ENCODE peak calls at places on chromosomes 6 and 20, in nine cellular contexts. L is transverse colon, A is spleen, Y is stomach, P is adrenal gland, J is body of pancreas, X is right lobe of liver, W is IMR-90, R is Peyer's patch. V is an unnamed sample.

GRCh38 chr20:45288376-45288775 is 18.3 kb upstream of the RBPJL start:
- DNase-seq in L (no peak), A (no peak), Y (no peak), P (peak; percentile 31), J (no peak), X (no peak), W (no peak), R (no peak), V (no peak)

GRCh38 chr20:37501940-37502339 is 19.1 kb upstream of the NNAT start:
- DNase-seq in L (no peak), A (no peak), Y (no peak), P (peak; percentile 49), J (no peak), X (no peak), W (no peak), R (no peak), V (no peak)

GRCh38 chr6:158819213-158819976 is at the start of gene EZR:
- DNase-seq in L (peak; percentile 90), A (peak; percentile 96), Y (peak; percentile 86), P (peak; percentile 80), J (peak; percentile 90), X (peak; percentile 88), W (peak; percentile 57), R (peak; percentile 91), V (peak; percentile 89)

GRCh38 chr6:127582777-127583462 is 5.9 kb downstream of the C6orf58 start:
- DNase-seq in L (no peak), A (no peak), Y (no peak), P (no peak), J (no peak), X (no peak), W (peak; percentile 89), R (no peak), V (no peak)

GRCh38 chr6:113120214-113120576 is 737.0 kb upstream of the MARCKS start:
- DNase-seq in L (no peak), A (no peak), Y (no peak), P (no peak), J (no peak), X (no peak), W (peak; percentile 96), R (no peak), V (no peak)

GRCh38 chr6:44558315-44559227 is 171.1 kb downstream of the CDC5L start:
- DNase-seq in L (no peak), A (no peak), Y (no peak), P (no peak), J (no peak), X (no peak), W (no peak), R (no peak), V (no peak)

GRCh38 chr6:72111611-72112010 is 225.3 kb downstream of the RIMS1 start:
- DNase-seq in L (no peak), A (no peak), Y (no peak), P (no peak), J (no peak), X (no peak), W (no peak), R (no peak), V (no peak)

GRCh38 chr6:34696189-34696738 is 303 bp downstream of the ILRUN start:
- DNase-seq in L (peak; percentile 51), A (no peak), Y (peak; percentile 48), P (peak; percentile 77), J (peak; percentile 61), X (peak; percentile 79), W (peak; percentile 21), R (no peak), V (peak; percentile 51)

GRCh38 chr6:131250121-131250520 is 114.9 kb downstream of the AKAP7 start:
- DNase-seq in L (peak; percentile 78), A (peak; percentile 84), Y (peak; percentile 58), P (peak; percentile 80), J (peak; percentile 69), X (peak; percentile 70), W (peak; percentile 48), R (peak; percentile 35), V (peak; percentile 44)

GRCh38 chr6:82364087-82365010 is 732 bp downstream of the TPBG start:
- DNase-seq in L (peak; percentile 46), A (peak; percentile 76), Y (peak; percentile 49), P (no peak), J (peak; percentile 65), X (peak; percentile 52), W (peak; percentile 60), R (no peak), V (peak; percentile 29)

GRCh38 chr6:79280756-79281155 is 46.3 kb upstream of the HMGN3 start:
- DNase-seq in L (no peak), A (no peak), Y (no peak), P (no peak), J (no peak), X (no peak), W (no peak), R (no peak), V (no peak)

GRCh38 chr20:21389368-21389767 is 8.0 kb downstream of the NKX2-4 start:
- DNase-seq in L (no peak), A (no peak), Y (no peak), P (no peak), J (no peak), X (no peak), W (peak; percentile 37), R (no peak), V (no peak)

GRCh38 chr6:28399370-28400121 is at the start of gene ZSCAN12:
- DNase-seq in L (peak; percentile 85), A (peak; percentile 95), Y (peak; percentile 78), P (peak; percentile 89), J (peak; percentile 84), X (peak; percentile 83), W (peak; percentile 89), R (peak; percentile 81), V (peak; percentile 82)
- TF ChIP-seq POLR2A in L (no peak), A (no peak), Y (no peak), P (peak; percentile 45), J (peak; percentile 28), X (peak; percentile 22), W (peak; percentile 76), R (no peak), V (no peak)

GRCh38 chr20:62975251-62975770 is 22.8 kb downstream of the SLC17A9 start:
- DNase-seq in L (no peak), A (no peak), Y (no peak), P (no peak), J (no peak), X (no peak), W (no peak), R (no peak), V (no peak)
- H3K27me3 ChIP-seq in L (peaks cover 89% of the 10 kb centered on the region), A (peaks cover 90% of the 10 kb centered on the region), Y (peaks cover 19% of the 10 kb centered on the region), P (peaks cover 69% of the 10 kb centered on the region), J (no peaks in the 10 kb centered on the region), X (peaks cover 16% of the 10 kb centered on the region), W (peaks cover 75% of the 10 kb centered on the region), R (peaks cover 18% of the 10 kb centered on the region), V (no peaks in the 10 kb centered on the region)

DNA sequence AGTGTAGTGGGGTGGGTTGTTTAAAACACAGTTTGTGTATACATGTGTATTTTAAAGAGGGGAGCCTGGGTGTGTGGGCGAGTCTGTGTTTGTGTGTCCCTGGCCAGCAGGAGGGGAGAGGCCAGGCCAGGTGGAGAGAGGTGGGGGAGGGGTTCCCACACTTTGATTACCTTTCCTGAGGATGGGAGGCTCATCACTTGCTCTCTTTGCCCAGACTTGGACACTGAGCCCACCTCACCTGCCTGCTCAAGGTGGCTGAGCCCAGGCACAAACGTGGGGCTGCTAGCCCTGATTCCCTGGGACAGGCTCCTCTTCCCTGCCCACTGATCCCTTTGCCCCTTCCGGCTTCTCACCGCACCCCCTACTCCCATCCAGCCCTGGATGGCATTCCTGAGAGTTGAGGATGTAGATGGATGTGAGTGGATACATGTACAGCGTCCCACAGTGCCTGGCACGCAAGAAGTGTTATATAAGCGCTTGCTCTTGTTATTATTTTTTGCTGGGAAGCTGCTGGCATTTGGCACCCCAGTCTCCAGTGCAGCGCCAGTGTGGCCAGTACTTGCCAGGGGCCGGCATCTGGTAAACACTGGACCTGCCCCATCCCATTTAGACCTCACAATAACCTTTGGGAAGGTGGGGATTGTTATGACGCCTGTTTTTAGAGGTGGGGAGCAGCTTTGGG is 2.7 kb downstream of the CEBPB start:
- DNase-seq in L (no peak), A (no peak), Y (no peak), P (peak; percentile 76), J (peak; percentile 59), X (peak; percentile 72), W (peak; percentile 73), R (no peak), V (no peak)
- TF ChIP-seq POLR2A in L (no peak), A (no peak), Y (no peak), P (peak; percentile 18), J (peak; percentile 1), X (peak; percentile 33), W (peak; percentile 69), R (no peak), V (no peak)

DNA sequence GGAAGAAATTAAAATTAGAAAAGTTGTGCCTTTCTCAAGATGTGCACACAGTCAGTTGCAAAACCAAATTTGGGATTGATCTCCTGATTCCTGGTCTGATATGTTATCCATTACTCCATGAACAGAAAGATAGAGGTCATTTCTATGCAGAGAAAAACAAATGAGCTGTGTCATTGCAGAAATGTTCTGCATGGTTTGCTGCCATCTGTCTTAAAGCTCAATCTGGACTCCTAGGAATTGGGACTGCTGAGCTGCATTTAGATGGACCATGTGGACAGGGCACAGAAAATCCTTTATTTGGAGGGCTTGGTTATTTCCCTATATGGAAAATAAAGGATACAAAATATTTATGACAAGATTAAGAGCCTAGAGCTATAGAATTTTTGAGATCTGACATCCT is 91.2 kb downstream of the ADGRB3 start:
- DNase-seq in L (no peak), A (no peak), Y (no peak), P (no peak), J (no peak), X (no peak), W (no peak), R (no peak), V (no peak)
- H3K27me3 ChIP-seq in L (no peaks in the 10 kb centered on the region), A (no peaks in the 10 kb centered on the region), Y (no peaks in the 10 kb centered on the region), P (no peaks in the 10 kb centered on the region), J (no peaks in the 10 kb centered on the region), X (no peaks in the 10 kb centered on the region), W (no peaks in the 10 kb centered on the region), R (no peaks in the 10 kb centered on the region), V (no peaks in the 10 kb centered on the region)

GRCh38 chr6:28922841-28923317 is 906 bp downstream of the TRIM27 start:
- DNase-seq in L (peak; percentile 52), A (no peak), Y (peak; percentile 38), P (peak; percentile 70), J (peak; percentile 47), X (no peak), W (peak; percentile 31), R (peak; percentile 39), V (peak; percentile 47)
- TF ChIP-seq POLR2A in L (no peak), A (no peak), Y (no peak), P (no peak), J (no peak), X (no peak), W (no peak), R (peak; percentile 9), V (no peak)

DNA sequence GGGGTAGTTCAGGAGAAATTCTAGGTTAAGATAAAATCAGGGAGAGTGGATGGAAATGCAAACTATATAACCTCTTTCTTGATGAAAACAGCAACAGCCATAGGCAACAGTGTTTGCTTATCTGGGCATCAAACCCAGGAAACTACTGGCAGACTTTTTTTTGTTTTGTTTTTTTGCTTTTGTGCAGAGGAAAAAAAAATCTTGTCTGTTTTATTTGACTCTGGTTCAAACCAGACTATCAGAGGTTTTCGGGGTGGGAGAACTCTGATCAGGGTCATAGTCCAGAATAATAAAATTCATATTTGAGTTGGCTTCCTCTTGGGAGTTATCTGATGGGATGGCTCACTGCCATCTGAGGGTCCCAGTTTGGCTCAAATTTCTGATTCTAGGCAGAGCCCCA is 88.8 kb upstream of the ZNFX1 start:
- DNase-seq in L (no peak), A (no peak), Y (no peak), P (no peak), J (no peak), X (no peak), W (no peak), R (no peak), V (no peak)
- H3K27me3 ChIP-seq in L (no peaks in the 10 kb centered on the region), A (peaks cover 6% of the 10 kb centered on the region), Y (no peaks in the 10 kb centered on the region), P (no peaks in the 10 kb centered on the region), J (no peaks in the 10 kb centered on the region), X (no peaks in the 10 kb centered on the region), W (peaks cover 61% of the 10 kb centered on the region), R (no peaks in the 10 kb centered on the region), V (no peaks in the 10 kb centered on the region)

GRCh38 chr6:66664112-66664511 is 957.1 kb upstream of the EYS start:
- DNase-seq in L (no peak), A (no peak), Y (no peak), P (no peak), J (no peak), X (no peak), W (no peak), R (no peak), V (no peak)
- TF ChIP-seq POLR2A in L (no peak), A (no peak), Y (no peak), P (no peak), J (no peak), X (no peak), W (no peak), R (no peak), V (no peak)